ENCODE peak calls at places on chromosomes 16 and 17, in eight cellular contexts. One of them, this sample, is unnamed.

GRCh38 chr16:71338193-71338592 is 20.3 kb upstream of the CALB2 start:
- DNase-seq in left ventricle myocardium inferior: no peak
- DNase-seq in breast epithelium: no peak
- DNase-seq in HFF-Myc: no peak
- DNase-seq in fibroblast of lung: no peak
- DNase-seq in progenitor cell of endocrine pancreas: no peak
- DNase-seq in neural crest cell: no peak
- DNase-seq in glutamatergic neuron: no peak
- DNase-seq in this sample: no peak

GRCh38 chr17:61816538-61816937 is 46.8 kb downstream of the BRIP1 start:
- DNase-seq in glutamatergic neuron: no peak
- DNase-seq in fibroblast of lung: peak; percentile 14
- DNase-seq in left ventricle myocardium inferior: no peak
- DNase-seq in neural crest cell: no peak
- DNase-seq in progenitor cell of endocrine pancreas: no peak
- DNase-seq in HFF-Myc: no peak
- DNase-seq in breast epithelium: no peak
- DNase-seq in this sample: no peak

GRCh38 chr17:38598536-38598935 is 7.2 kb downstream of the SRCIN1 start:
- DNase-seq in fibroblast of lung: peak; percentile 57
- DNase-seq in neural crest cell: peak; percentile 55
- DNase-seq in breast epithelium: peak; percentile 52
- DNase-seq in progenitor cell of endocrine pancreas: peak; percentile 80
- DNase-seq in HFF-Myc: peak; percentile 25
- DNase-seq in left ventricle myocardium inferior: no peak
- DNase-seq in glutamatergic neuron: peak; percentile 79
- DNase-seq in this sample: peak; percentile 83

GRCh38 chr17:81002409-81003361 is 11.0 kb downstream of the CHMP6 start:
- DNase-seq in breast epithelium: no peak
- DNase-seq in progenitor cell of endocrine pancreas: no peak
- DNase-seq in left ventricle myocardium inferior: peak; percentile 63
- DNase-seq in fibroblast of lung: peak; percentile 72
- DNase-seq in neural crest cell: no peak
- DNase-seq in glutamatergic neuron: no peak
- DNase-seq in HFF-Myc: peak; percentile 43
- DNase-seq in this sample: no peak

GRCh38 chr16:64250866-64251265 is 871.0 kb downstream of the CDH11 start:
- DNase-seq in progenitor cell of endocrine pancreas: no peak
- DNase-seq in left ventricle myocardium inferior: peak; percentile 16
- DNase-seq in fibroblast of lung: peak; percentile 55
- DNase-seq in neural crest cell: no peak
- DNase-seq in HFF-Myc: no peak
- DNase-seq in glutamatergic neuron: no peak
- DNase-seq in breast epithelium: no peak
- DNase-seq in this sample: no peak

GRCh38 chr17:58156839-58157803 is 8.9 kb downstream of the OR4D1 start:
- DNase-seq in breast epithelium: no peak
- DNase-seq in fibroblast of lung: no peak
- DNase-seq in glutamatergic neuron: peak; percentile 59
- DNase-seq in HFF-Myc: no peak
- DNase-seq in neural crest cell: peak; percentile 41
- DNase-seq in progenitor cell of endocrine pancreas: no peak
- DNase-seq in left ventricle myocardium inferior: peak; percentile 21
- DNase-seq in this sample: no peak

GRCh38 chr16:10979717-10980601 is 35.6 kb downstream of the CLEC16A start:
- DNase-seq in left ventricle myocardium inferior: no peak
- DNase-seq in breast epithelium: peak; percentile 95
- DNase-seq in glutamatergic neuron: no peak
- DNase-seq in HFF-Myc: no peak
- DNase-seq in neural crest cell: no peak
- DNase-seq in progenitor cell of endocrine pancreas: no peak
- DNase-seq in fibroblast of lung: no peak
- DNase-seq in this sample: no peak

GRCh38 chr17:80942360-80943345 is 49.0 kb upstream of the CHMP6 start:
- DNase-seq in fibroblast of lung: peak; percentile 97
- DNase-seq in left ventricle myocardium inferior: peak; percentile 95
- DNase-seq in progenitor cell of endocrine pancreas: no peak
- DNase-seq in glutamatergic neuron: peak; percentile 12
- DNase-seq in HFF-Myc: peak; percentile 44
- DNase-seq in breast epithelium: peak; percentile 87
- DNase-seq in neural crest cell: no peak
- DNase-seq in this sample: no peak

GRCh38 chr17:68288375-68288774 is 2.6 kb downstream of the SLC16A6 start:
- DNase-seq in breast epithelium: no peak
- DNase-seq in fibroblast of lung: no peak
- DNase-seq in left ventricle myocardium inferior: no peak
- DNase-seq in neural crest cell: no peak
- DNase-seq in HFF-Myc: no peak
- DNase-seq in progenitor cell of endocrine pancreas: no peak
- DNase-seq in glutamatergic neuron: no peak
- DNase-seq in this sample: peak; percentile 81

GRCh38 chr16:8505327-8505991 is 84.9 kb downstream of the TMEM114 start:
- DNase-seq in progenitor cell of endocrine pancreas: no peak
- DNase-seq in neural crest cell: no peak
- DNase-seq in fibroblast of lung: no peak
- DNase-seq in glutamatergic neuron: no peak
- DNase-seq in HFF-Myc: no peak
- DNase-seq in breast epithelium: no peak
- DNase-seq in left ventricle myocardium inferior: no peak
- DNase-seq in this sample: no peak

GRCh38 chr17:82611140-82612058 is 36.8 kb downstream of the WDR45B start:
- DNase-seq in progenitor cell of endocrine pancreas: no peak
- DNase-seq in fibroblast of lung: peak; percentile 57
- DNase-seq in glutamatergic neuron: peak; percentile 83
- DNase-seq in breast epithelium: no peak
- DNase-seq in neural crest cell: no peak
- DNase-seq in left ventricle myocardium inferior: no peak
- DNase-seq in HFF-Myc: no peak
- DNase-seq in this sample: no peak

GRCh38 chr17:48457080-48457836 is 27.2 kb upstream of the SKAP1 start:
- DNase-seq in left ventricle myocardium inferior: peak; percentile 24
- DNase-seq in progenitor cell of endocrine pancreas: peak; percentile 62
- DNase-seq in HFF-Myc: no peak
- DNase-seq in neural crest cell: peak; percentile 66
- DNase-seq in fibroblast of lung: peak; percentile 58
- DNase-seq in breast epithelium: peak; percentile 20
- DNase-seq in glutamatergic neuron: peak; percentile 73
- DNase-seq in this sample: peak; percentile 81

DNA sequence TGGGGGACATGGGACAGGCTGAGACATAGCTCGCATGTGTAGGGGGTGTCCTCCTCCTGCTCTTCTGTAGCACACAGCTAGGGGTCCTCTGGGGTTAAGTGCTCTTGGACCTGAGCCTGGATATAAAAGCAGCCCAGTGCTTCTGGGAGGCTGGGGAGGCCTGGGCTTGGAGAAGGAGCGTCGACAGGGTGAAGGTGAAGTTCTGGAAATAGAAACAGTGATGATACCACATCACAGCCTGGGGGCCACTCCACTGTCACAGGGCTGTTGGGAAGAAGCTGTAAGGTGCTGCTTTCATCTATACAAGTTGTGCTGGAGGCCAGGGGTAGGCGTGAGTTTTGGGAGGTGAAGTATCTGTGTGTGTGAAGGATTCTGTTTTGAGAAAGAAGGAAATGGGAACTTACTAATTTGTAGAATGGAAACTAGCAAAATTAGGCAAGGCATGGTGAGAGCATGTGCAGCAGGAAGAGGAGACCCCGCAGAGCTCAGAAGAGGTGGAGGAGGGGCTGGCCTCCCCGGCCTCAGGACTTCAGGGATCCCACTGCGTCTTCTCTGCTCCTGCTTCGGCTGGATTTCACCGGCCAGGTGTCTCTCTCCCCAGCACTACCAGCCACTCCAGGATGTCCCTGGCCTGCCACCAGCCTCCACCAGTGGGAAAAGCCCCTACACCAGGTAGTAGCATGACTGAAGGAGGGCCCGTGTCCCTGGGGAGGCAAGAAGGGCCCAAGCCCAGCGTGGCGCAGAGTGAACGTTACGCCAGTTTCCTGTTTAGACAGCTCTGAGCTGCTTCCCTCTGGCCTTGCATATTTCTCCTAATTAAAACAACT is 19.4 kb downstream of the PLCG2 start:
- DNase-seq in progenitor cell of endocrine pancreas: no peak
- DNase-seq in glutamatergic neuron: no peak
- DNase-seq in fibroblast of lung: no peak
- DNase-seq in HFF-Myc: no peak
- DNase-seq in left ventricle myocardium inferior: no peak
- DNase-seq in neural crest cell: no peak
- DNase-seq in breast epithelium: no peak
- DNase-seq in this sample: peak; percentile 95
- TF ChIP-seq CTCF in progenitor cell of endocrine pancreas: no peak
- TF ChIP-seq CTCF in glutamatergic neuron: no peak
- TF ChIP-seq CTCF in fibroblast of lung: no peak
- TF ChIP-seq CTCF in HFF-Myc: no peak
- TF ChIP-seq CTCF in left ventricle myocardium inferior: no peak
- TF ChIP-seq CTCF in neural crest cell: no peak
- TF ChIP-seq CTCF in breast epithelium: no peak
- TF ChIP-seq CTCF in this sample: peak; percentile 39

DNA sequence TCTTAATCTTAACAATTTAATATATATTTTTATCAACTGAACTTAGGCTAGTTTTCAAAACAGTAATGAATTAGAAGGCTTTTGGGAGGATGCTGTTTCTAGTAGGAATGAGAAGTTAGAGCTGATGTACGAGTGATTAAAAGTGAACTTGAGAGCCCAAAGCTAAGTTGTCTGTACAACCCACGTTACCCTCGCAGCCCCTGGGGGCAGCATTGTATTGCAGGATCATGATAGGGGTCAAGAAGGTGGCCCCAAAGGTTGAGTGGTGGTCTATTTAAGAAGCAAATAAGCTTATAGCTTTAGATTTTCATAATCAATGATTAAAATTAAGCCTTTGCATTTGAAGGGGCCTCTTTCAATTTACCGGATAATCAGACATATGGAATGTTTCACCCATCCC is 33.7 kb upstream of the ALDH3A2 start:
- DNase-seq in fibroblast of lung: no peak
- DNase-seq in progenitor cell of endocrine pancreas: no peak
- DNase-seq in glutamatergic neuron: no peak
- DNase-seq in neural crest cell: no peak
- DNase-seq in HFF-Myc: no peak
- DNase-seq in left ventricle myocardium inferior: no peak
- DNase-seq in breast epithelium: no peak
- DNase-seq in this sample: no peak
- TF ChIP-seq CTCF in fibroblast of lung: no peak
- TF ChIP-seq CTCF in progenitor cell of endocrine pancreas: no peak
- TF ChIP-seq CTCF in glutamatergic neuron: no peak
- TF ChIP-seq CTCF in neural crest cell: no peak
- TF ChIP-seq CTCF in HFF-Myc: no peak
- TF ChIP-seq CTCF in left ventricle myocardium inferior: peak; percentile 17
- TF ChIP-seq CTCF in breast epithelium: no peak
- TF ChIP-seq CTCF in this sample: no peak

DNA sequence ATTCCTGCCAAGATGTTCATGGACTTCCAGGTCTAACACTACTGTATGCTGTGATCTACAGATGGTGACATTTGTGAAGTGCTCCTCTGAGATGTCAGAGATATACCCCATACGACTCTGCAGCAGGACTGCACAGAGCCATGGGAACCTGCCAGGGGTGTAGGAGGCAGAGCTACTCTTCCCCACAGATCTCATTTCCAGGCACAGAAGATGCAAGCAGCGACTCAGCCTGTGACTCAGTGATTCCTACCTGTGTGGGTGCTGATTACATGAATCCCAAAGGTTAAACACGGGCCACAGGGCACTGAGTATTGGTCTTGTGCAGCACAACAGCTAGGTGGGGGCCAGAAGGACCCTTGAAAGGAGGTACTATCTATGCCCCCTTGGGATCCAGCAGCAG is 137.0 kb upstream of the SOX9 start:
- DNase-seq in fibroblast of lung: no peak
- DNase-seq in glutamatergic neuron: no peak
- DNase-seq in progenitor cell of endocrine pancreas: no peak
- DNase-seq in neural crest cell: no peak
- DNase-seq in breast epithelium: no peak
- DNase-seq in left ventricle myocardium inferior: no peak
- DNase-seq in HFF-Myc: no peak
- DNase-seq in this sample: no peak
- TF ChIP-seq CTCF in fibroblast of lung: no peak
- TF ChIP-seq CTCF in glutamatergic neuron: no peak
- TF ChIP-seq CTCF in progenitor cell of endocrine pancreas: no peak
- TF ChIP-seq CTCF in neural crest cell: no peak
- TF ChIP-seq CTCF in breast epithelium: no peak
- TF ChIP-seq CTCF in left ventricle myocardium inferior: no peak
- TF ChIP-seq CTCF in HFF-Myc: no peak
- TF ChIP-seq CTCF in this sample: no peak

DNA sequence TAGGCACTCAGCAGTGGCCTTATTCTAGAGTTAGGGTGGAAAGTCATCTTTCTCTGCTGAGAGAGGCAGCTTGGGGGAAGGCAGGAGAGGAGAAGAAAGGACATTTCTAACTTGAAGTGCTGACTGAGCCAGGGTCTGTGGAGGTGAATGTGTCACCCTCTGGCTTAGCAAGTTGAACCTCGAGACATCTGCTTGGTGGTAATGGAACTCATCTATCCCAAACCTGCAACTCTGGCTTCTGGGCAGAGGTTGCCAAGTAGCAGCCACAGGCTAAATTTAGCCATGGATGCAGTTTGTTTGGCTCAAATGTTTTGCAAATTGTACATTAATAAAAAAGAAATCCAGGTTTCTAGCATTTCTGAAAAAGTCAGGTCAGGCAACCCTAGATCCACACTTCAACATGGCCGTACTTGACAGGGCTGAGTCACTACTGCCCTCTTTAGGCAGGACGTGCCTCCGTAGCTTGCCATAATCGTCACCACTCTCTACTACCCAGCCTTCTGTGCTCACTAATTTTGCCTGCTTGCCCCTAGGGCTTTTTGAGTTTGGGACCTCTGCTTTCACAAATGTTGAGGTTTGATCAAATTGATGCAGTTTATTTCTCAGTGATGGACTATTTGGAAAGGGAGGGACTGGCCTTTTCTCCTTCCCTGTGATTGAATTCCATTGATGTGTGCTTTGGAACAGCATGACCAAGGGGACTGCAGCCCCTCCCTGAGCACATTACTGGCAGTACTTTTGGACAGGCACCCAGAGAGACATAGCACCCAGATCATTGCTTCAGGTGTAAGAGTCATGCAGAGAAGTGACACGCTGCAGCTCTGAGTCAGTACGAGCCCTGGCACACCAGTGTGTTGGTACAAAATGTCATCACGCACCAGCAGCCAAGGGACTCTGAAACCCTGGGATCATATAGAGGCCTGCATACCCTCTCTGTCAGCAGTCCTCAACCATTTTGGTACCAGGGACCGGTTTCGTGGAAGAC is 5.2 kb downstream of the CDH13 start:
- DNase-seq in left ventricle myocardium inferior: no peak
- DNase-seq in neural crest cell: no peak
- DNase-seq in fibroblast of lung: peak; percentile 21
- DNase-seq in HFF-Myc: no peak
- DNase-seq in breast epithelium: no peak
- DNase-seq in glutamatergic neuron: no peak
- DNase-seq in progenitor cell of endocrine pancreas: no peak
- DNase-seq in this sample: peak; percentile 30
- TF ChIP-seq CTCF in left ventricle myocardium inferior: peak; percentile 44
- TF ChIP-seq CTCF in neural crest cell: peak; percentile 39
- TF ChIP-seq CTCF in fibroblast of lung: peak; percentile 2
- TF ChIP-seq CTCF in HFF-Myc: peak; percentile 40
- TF ChIP-seq CTCF in breast epithelium: no peak
- TF ChIP-seq CTCF in glutamatergic neuron: no peak
- TF ChIP-seq CTCF in progenitor cell of endocrine pancreas: peak; percentile 29
- TF ChIP-seq CTCF in this sample: peak; percentile 31